ENCODE peak calls at places on chromosomes 3 and 15, in ten cellular contexts. T is non-pigmented ciliary epithelial cell; H is ELR; N is nephron progenitor cell; G is anterior cingulate cortex; R is activated CD8-positive, alpha-beta T cell treated with anti-CD3 and anti-CD28 coated beads for 36 hours; S is activated CD8-positive, alpha-beta memory T cell treated with anti-CD3 and anti-CD28 coated beads for 1 hour; M is stimulated activated CD4-positive, alpha-beta T cell treated with anti-CD3 and anti-CD28 coated beads, Interleukin-1b, Interleukin-23, amount 100 ng/mL, for 24 hours; E is CD14-positive monocyte; L is left ventricle myocardium inferior. O is an unnamed sample.

GRCh38 chr3:28286595-28286994 is 45.2 kb downstream of the CMC1 start:
- DNase-seq in T (no peak), H (peak; percentile 50), N (no peak), G (no peak), R (no peak), S (no peak), M (no peak), E (no peak), L (no peak), O (peak; percentile 37)

GRCh38 chr3:115638991-115639390 is 15.7 kb downstream of the GAP43 start:
- DNase-seq in T (no peak), H (no peak), N (no peak), G (no peak), R (no peak), S (no peak), M (no peak), E (no peak), L (no peak), O (no peak)

GRCh38 chr3:188362405-188362831 is 208.5 kb downstream of the LPP start:
- DNase-seq in T (peak; percentile 84), H (peak; percentile 86), N (no peak), G (no peak), R (peak; percentile 63), S (no peak), M (no peak), E (no peak), L (no peak), O (peak; percentile 74)

GRCh38 chr3:3013299-3013698 is 96.9 kb downstream of the IL5RA start:
- DNase-seq in T (no peak), H (no peak), N (no peak), G (no peak), R (no peak), S (no peak), M (no peak), E (no peak), L (no peak), O (no peak)

GRCh38 chr15:75672646-75673425 is 25.1 kb downstream of the SNX33 start:
- DNase-seq in T (peak; percentile 59), H (peak; percentile 76), N (peak; percentile 24), G (no peak), R (no peak), S (no peak), M (no peak), E (no peak), L (peak; percentile 53), O (peak; percentile 86)

GRCh38 chr15:62392411-62392810 is 227.3 kb upstream of the C2CD4B start:
- DNase-seq in T (no peak), H (peak; percentile 52), N (peak; percentile 22), G (no peak), R (peak; percentile 18), S (no peak), M (no peak), E (no peak), L (peak; percentile 22), O (peak; percentile 72)

GRCh38 chr3:79067734-79068133 is 700.1 kb downstream of the ROBO1 start:
- DNase-seq in T (no peak), H (no peak), N (no peak), G (no peak), R (no peak), S (no peak), M (no peak), E (no peak), L (no peak), O (no peak)

GRCh38 chr3:107661447-107662108 is 138.8 kb downstream of the BBX start:
- DNase-seq in T (no peak), H (peak; percentile 26), N (no peak), G (no peak), R (no peak), S (no peak), M (no peak), E (no peak), L (no peak), O (peak; percentile 25)

GRCh38 chr15:44713006-44713966 is 2.0 kb downstream of the B2M start:
- DNase-seq in T (no peak), H (peak; percentile 66), N (no peak), G (no peak), R (no peak), S (no peak), M (no peak), E (no peak), L (no peak), O (peak; percentile 53)

GRCh38 chr15:89399070-89399389 is 64.4 kb upstream of the POLG start:
- DNase-seq in T (no peak), H (no peak), N (no peak), G (no peak), R (no peak), S (no peak), M (no peak), E (no peak), L (no peak), O (no peak)

GRCh38 chr3:105277656-105278055 is 89.1 kb upstream of the ALCAM start:
- DNase-seq in T (no peak), H (peak; percentile 59), N (no peak), G (no peak), R (no peak), S (no peak), M (no peak), E (no peak), L (no peak), O (peak; percentile 38)

GRCh38 chr15:68593826-68594532 is 15.2 kb downstream of the CORO2B start:
- DNase-seq in T (no peak), H (no peak), N (no peak), G (no peak), R (no peak), S (no peak), M (no peak), E (no peak), L (no peak), O (no peak)

GRCh38 chr3:46416134-46417119 is 9.4 kb downstream of the CCRL2 start:
- DNase-seq in T (no peak), H (no peak), N (no peak), G (no peak), R (peak; percentile 62), S (no peak), M (no peak), E (no peak), L (no peak), O (no peak)

GRCh38 chr15:33138000-33138399 is 56.5 kb downstream of the FMN1 start:
- DNase-seq in T (no peak), H (peak; percentile 10), N (no peak), G (no peak), R (no peak), S (no peak), M (no peak), E (no peak), L (no peak), O (no peak)

GRCh38 chr15:39535466-39535865 is 45.4 kb upstream of the THBS1 start:
- DNase-seq in T (no peak), H (no peak), N (no peak), G (no peak), R (no peak), S (no peak), M (no peak), E (no peak), L (no peak), O (no peak)

GRCh38 chr3:148106062-148106461 is 591.6 kb upstream of the AGTR1 start:
- DNase-seq in T (no peak), H (peak; percentile 62), N (no peak), G (no peak), R (no peak), S (no peak), M (no peak), E (no peak), L (no peak), O (peak; percentile 34)

GRCh38 chr3:129857899-129858298 is 35.6 kb downstream of the TMCC1 start:
- DNase-seq in T (no peak), H (no peak), N (no peak), G (no peak), R (no peak), S (no peak), M (no peak), E (no peak), L (no peak), O (no peak)

O was measured in EL.